ENCODE peak calls at places on chromosome 14, in four cellular contexts. P is left cardiac atrium, R is T-helper 2 cell, M is HL-60. K is an unnamed sample.

GRCh38 chr14:31268216-31268615 is 60.6 kb upstream of the HECTD1 start:
- DNase-seq in P (no peak), R (no peak), M (no peak), K (no peak)

GRCh38 chr14:105863296-105864108 is 337.1 kb downstream of the TMEM121 start:
- DNase-seq in P (peak), R (no peak), M (no peak), K (peak)

GRCh38 chr14:32028599-32028998 is 48.5 kb upstream of the ARHGAP5 start:
- DNase-seq in P (no peak), R (no peak), M (no peak), K (no peak)

GRCh38 chr14:72723741-72724530 is 170.0 kb downstream of the DPF3 start:
- DNase-seq in P (no peak), R (no peak), M (no peak), K (no peak)

GRCh38 chr14:56463491-56463890 is 116.1 kb upstream of the TMEM260 start:
- DNase-seq in P (no peak), R (no peak), M (no peak), K (no peak)

GRCh38 chr14:56648508-56649301 is 69.1 kb downstream of the TMEM260 start:
- DNase-seq in P (no peak), R (no peak), M (no peak), K (no peak)

GRCh38 chr14:75147423-75148071 is 20.7 kb upstream of the NEK9 start:
- DNase-seq in P (peak), R (no peak), M (no peak), K (peak)

GRCh38 chr14:85531141-85531593 is 1.2 kb downstream of the FLRT2 start:
- DNase-seq in P (peak), R (no peak), M (no peak), K (peak)

GRCh38 chr14:106691601-106692291 is 1165.4 kb downstream of the TMEM121 start:
- DNase-seq in P (peak), R (peak), M (peak), K (peak)

GRCh38 chr14:33704486-33704885 is 246.4 kb downstream of the EGLN3 start:
- DNase-seq in P (no peak), R (no peak), M (no peak), K (no peak)

GRCh38 chr14:32403688-32404087 is 74.6 kb downstream of the AKAP6 start:
- DNase-seq in P (no peak), R (no peak), M (no peak), K (no peak)

GRCh38 chr14:59063259-59063658 is 125.2 kb upstream of the DAAM1 start:
- DNase-seq in P (no peak), R (no peak), M (no peak), K (no peak)

GRCh38 chr14:64464695-64465094 is 604 bp upstream of the AKAP5 start:
- DNase-seq in P (no peak), R (peak), M (no peak), K (no peak)

GRCh38 chr14:35470775-35471174 is 63.2 kb upstream of the INSM2 start:
- DNase-seq in P (no peak), R (no peak), M (peak), K (no peak)

GRCh38 chr14:89466460-89466859 is 49.4 kb upstream of the FOXN3 start:
- DNase-seq in P (no peak), R (peak), M (peak), K (no peak)

GRCh38 chr14:43449291-43449690 is 1057.8 kb downstream of the FSCB start:
- DNase-seq in P (no peak), R (no peak), M (no peak), K (no peak)

GRCh38 chr14:38481939-38482678 is 226.2 kb upstream of the CLEC14A start:
- DNase-seq in P (no peak), R (no peak), M (no peak), K (no peak)

K was measured in sciatic nerve.